ENCODE peak calls at places on chromosomes 5 and 9, in seven cellular contexts. Y, G, V, N, W, U and A are unnamed samples.

GRCh38 chr5:173454764-173455598 is 126.8 kb upstream of the STC2 start:
- ATAC-seq in N (no peak), W (no peak), U (peak), G (peak), Y (peak), V (no peak), A (no peak)

GRCh38 chr9:135488013-135488330 is 8.4 kb downstream of the PPP1R26 start:
- ATAC-seq in Y (no peak), V (no peak), U (no peak), N (no peak), W (no peak), G (no peak), A (no peak)

GRCh38 chr5:34700078-34700452 is 43.9 kb downstream of the RAI14 start:
- ATAC-seq in Y (no peak), V (no peak), W (no peak), N (no peak), G (no peak), U (no peak), A (no peak)

GRCh38 chr5:118506453-118506852 is 481.9 kb downstream of the DTWD2 start:
- ATAC-seq in Y (no peak), G (no peak), W (no peak), V (no peak), N (no peak), U (no peak), A (peak)

GRCh38 chr5:34712565-34712964 is 56.4 kb downstream of the RAI14 start:
- ATAC-seq in W (no peak), G (no peak), U (no peak), N (no peak), V (no peak), Y (no peak), A (no peak)

GRCh38 chr9:91245432-91246313 is 116.0 kb downstream of the AUH start:
- ATAC-seq in G (no peak), W (peak), Y (peak), N (no peak), V (no peak), U (peak), A (no peak)

GRCh38 chr9:133916159-133916541 is 76.0 kb downstream of the VAV2 start:
- ATAC-seq in U (no peak), G (no peak), N (no peak), W (no peak), Y (no peak), V (no peak), A (no peak)

GRCh38 chr5:168464641-168465040 is 21.6 kb upstream of the RARS1 start:
- ATAC-seq in G (no peak), N (no peak), V (no peak), Y (no peak), W (no peak), U (no peak), A (no peak)

GRCh38 chr9:106072421-106072820 is 378.1 kb downstream of the TMEM38B start:
- ATAC-seq in N (no peak), V (no peak), Y (no peak), U (no peak), G (no peak), W (no peak), A (no peak)

GRCh38 chr5:80225189-80225588 is 30.7 kb downstream of the SERINC5 start:
- ATAC-seq in V (no peak), G (no peak), W (no peak), U (no peak), N (no peak), Y (no peak), A (no peak)

GRCh38 chr5:58771750-58772149 is 188.9 kb downstream of the RAB3C start:
- ATAC-seq in U (no peak), G (no peak), W (no peak), Y (no peak), V (no peak), N (no peak), A (no peak)

GRCh38 chr5:131186561-131187256 is 16.0 kb downstream of the LYRM7 start:
- ATAC-seq in N (no peak), V (no peak), Y (no peak), W (no peak), G (no peak), U (peak), A (no peak)

GRCh38 chr9:92917176-92917800 is 30.0 kb upstream of the FGD3 start:
- ATAC-seq in G (no peak), U (no peak), W (no peak), Y (no peak), N (no peak), V (no peak), A (peak)

GRCh38 chr9:71638627-71639026 is 129.7 kb downstream of the CEMIP2 start:
- ATAC-seq in Y (no peak), V (peak), W (no peak), U (no peak), N (no peak), G (peak), A (no peak)

GRCh38 chr5:143063175-143063970 is 293.2 kb downstream of the ARHGAP26 start:
- ATAC-seq in G (no peak), U (no peak), Y (no peak), V (no peak), N (no peak), W (no peak), A (no peak)

GRCh38 chr5:135020111-135020895 is 13.7 kb downstream of the PITX1 start:
- ATAC-seq in Y (no peak), U (peak), G (peak), W (no peak), N (no peak), V (no peak), A (no peak)

GRCh38 chr5:5981562-5981961 is 396.8 kb downstream of the MED10 start:
- ATAC-seq in Y (no peak), W (no peak), V (no peak), U (no peak), G (no peak), N (no peak), A (no peak)

GRCh38 chr9:100099722-100100042 is 639 bp downstream of the INVS start:
- ATAC-seq in U (peak), G (no peak), Y (no peak), V (no peak), N (no peak), W (peak), A (no peak)

GRCh38 chr5:132663771-132664695 is 6.1 kb downstream of the IL13 start:
- ATAC-seq in W (peak), N (peak), V (no peak), G (no peak), U (no peak), Y (no peak), A (peak)

GRCh38 chr9:69768101-69768500 is 8.3 kb upstream of the PTAR1 start:
- ATAC-seq in W (no peak), U (no peak), Y (no peak), G (no peak), V (no peak), N (no peak), A (no peak)

GRCh38 chr9:83569326-83569725 is 31.1 kb upstream of the FRMD3 start:
- ATAC-seq in V (no peak), N (no peak), Y (no peak), U (no peak), G (no peak), W (no peak), A (peak)

GRCh38 chr5:67179695-67180302 is 16.8 kb downstream of the CD180 start:
- ATAC-seq in G (no peak), V (no peak), W (no peak), U (no peak), Y (no peak), N (no peak), A (no peak)

GRCh38 chr5:80109549-80110478 is 74.7 kb downstream of the THBS4 start:
- ATAC-seq in U (peak), V (no peak), Y (peak), N (no peak), G (peak), W (no peak), A (peak)

GRCh38 chr9:75855509-75855908 is 35.0 kb upstream of the PCSK5 start:
- ATAC-seq in N (no peak), G (no peak), Y (peak), V (no peak), W (no peak), U (no peak), A (no peak)

GRCh38 chr5:40381676-40382363 is 297.9 kb upstream of the PTGER4 start:
- ATAC-seq in Y (peak), G (peak), N (no peak), V (no peak), U (no peak), W (peak), A (no peak)

GRCh38 chr5:147040856-147041255 is 162.3 kb upstream of the PPP2R2B start:
- ATAC-seq in G (no peak), Y (no peak), V (no peak), W (no peak), U (no peak), N (no peak), A (no peak)

GRCh38 chr9:87656485-87656884 is 69.4 kb upstream of the CTSL start:
- ATAC-seq in U (no peak), Y (no peak), G (no peak), W (no peak), N (no peak), V (no peak), A (no peak)

GRCh38 chr5:172345886-172346285 is 62.3 kb upstream of the UBTD2 start:
- ATAC-seq in N (no peak), W (no peak), V (no peak), U (no peak), Y (no peak), G (no peak), A (no peak)

GRCh38 chr9:5577225-5577624 is 51.7 kb upstream of the RIC1 start:
- ATAC-seq in Y (no peak), G (no peak), U (no peak), N (no peak), V (no peak), W (no peak), A (no peak)

GRCh38 chr9:2933165-2934095 is 89.5 kb upstream of the PUM3 start:
- ATAC-seq in U (no peak), Y (no peak), W (no peak), N (no peak), G (peak), V (no peak), A (peak)

GRCh38 chr5:68331202-68332108 is 115.9 kb downstream of the PIK3R1 start:
- ATAC-seq in V (peak), U (no peak), G (no peak), N (no peak), W (no peak), Y (peak), A (no peak)

GRCh38 chr9:76887003-76887821 is 18.7 kb downstream of the PRUNE2 start:
- ATAC-seq in Y (no peak), W (no peak), U (peak), G (no peak), V (no peak), N (no peak), A (no peak)

GRCh38 chr5:52776116-52776515 is 11.6 kb upstream of the ITGA1 start:
- ATAC-seq in Y (no peak), U (no peak), W (peak), N (peak), G (no peak), V (peak), A (peak)

GRCh38 chr5:139458580-139459407 is 3.7 kb downstream of the ECSCR start:
- ATAC-seq in U (no peak), G (peak), N (peak), V (peak), W (peak), Y (peak), A (peak)

GRCh38 chr5:32217886-32218396 is 43.8 kb upstream of the GOLPH3 start:
- ATAC-seq in U (no peak), Y (no peak), V (no peak), G (no peak), N (no peak), W (no peak), A (no peak)

GRCh38 chr9:34633851-34634550 is 3.6 kb downstream of the SIGMAR1 start:
- ATAC-seq in U (peak), Y (peak), W (peak), V (peak), G (peak), N (peak), A (peak)